ENCODE peak calls at places on chromosomes 11 and 22, in ten cellular contexts. D is A549; V is left lung; X is CD4-positive, alpha-beta T cell; C is colonic mucosa; K is CD8-positive, alpha-beta T cell; A is MM.1S; W is mammary epithelial cell; J is tibial nerve; Y is left ventricle myocardium inferior. Q is an unnamed sample.

GRCh38 chr11:116605543-116605942 is 167.2 kb downstream of the BUD13 start:
- DNase-seq in X (no peak), C (peak), W (peak), Y (no peak), J (no peak), A (peak), V (no peak), D (peak), K (no peak), Q (no peak)

GRCh38 chr11:1393038-1393710 is 3.4 kb downstream of the BRSK2 start:
- DNase-seq in V (peak), K (no peak), W (no peak), J (no peak), Y (no peak), X (no peak), A (no peak), C (no peak), D (no peak), Q (no peak)

GRCh38 chr11:71366076-71366475 is 82.1 kb downstream of the DHCR7 start:
- DNase-seq in D (no peak), C (no peak), Y (no peak), V (no peak), W (no peak), K (no peak), A (no peak), J (no peak), X (no peak), Q (no peak)

GRCh38 chr11:59707371-59707770 is 6.3 kb downstream of the OR10V1 start:
- DNase-seq in Y (no peak), V (no peak), A (no peak), K (no peak), D (peak), W (no peak), J (no peak), C (no peak), X (no peak), Q (no peak)

GRCh38 chr11:34158661-34159060 is 53.2 kb downstream of the NAT10 start:
- DNase-seq in V (peak), X (no peak), Y (no peak), A (no peak), C (no peak), K (no peak), D (no peak), W (no peak), J (no peak), Q (no peak)

GRCh38 chr22:29587938-29588699 is 7.2 kb upstream of the NIPSNAP1 start:
- DNase-seq in K (no peak), W (peak), X (no peak), C (no peak), A (no peak), D (peak), J (no peak), V (no peak), Y (no peak), Q (no peak)

GRCh38 chr22:35835267-35835997 is 117.8 kb downstream of the APOL5 start:
- DNase-seq in C (no peak), V (no peak), W (peak), J (no peak), D (no peak), X (no peak), Y (no peak), A (no peak), K (no peak), Q (no peak)

GRCh38 chr11:70725272-70725671 is 326.9 kb downstream of the CTTN start:
- DNase-seq in J (no peak), K (no peak), W (no peak), Y (no peak), A (no peak), V (no peak), C (no peak), D (no peak), X (no peak), Q (no peak)

GRCh38 chr11:44403587-44404322 is 93.8 kb upstream of the ALX4 start:
- DNase-seq in J (no peak), W (no peak), V (no peak), A (no peak), K (no peak), Y (no peak), C (no peak), X (no peak), D (no peak), Q (no peak)

GRCh38 chr11:36619502-36619901 is 21.5 kb upstream of the RAG2 start:
- DNase-seq in K (no peak), V (no peak), Y (no peak), D (no peak), J (no peak), X (no peak), A (no peak), C (no peak), W (no peak), Q (no peak)

DNA sequence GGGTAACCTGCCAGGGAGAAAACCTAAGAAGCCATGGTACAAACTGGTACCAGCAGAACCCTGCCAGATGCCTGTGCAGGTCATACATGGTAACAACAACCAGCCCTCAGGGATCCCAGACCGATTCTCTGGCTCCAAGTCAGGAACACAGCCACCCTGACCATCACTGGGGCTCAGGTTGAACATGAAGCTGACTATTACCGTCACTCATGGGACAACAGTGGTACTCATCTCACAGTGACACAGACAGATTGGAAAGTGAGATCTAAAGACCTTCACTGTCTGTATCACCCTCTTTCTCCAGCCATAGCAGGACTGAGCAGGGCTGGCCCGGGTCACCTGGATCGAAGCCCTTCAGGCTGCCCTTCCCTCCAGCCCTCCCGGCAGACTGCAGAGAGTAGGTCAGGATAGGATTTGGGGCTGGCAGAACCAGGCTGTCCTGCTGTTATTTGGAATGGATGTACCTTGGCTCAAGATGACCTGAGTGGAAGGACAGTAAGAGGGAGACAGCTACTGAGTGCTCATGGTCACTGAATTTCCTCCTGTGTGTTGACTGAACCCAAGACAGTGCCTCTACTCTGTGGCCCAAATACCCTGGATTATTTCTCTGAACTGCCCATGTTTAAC is 94.7 kb downstream of the GGTLC2 start:
- DNase-seq in V (no peak), D (no peak), C (no peak), A (no peak), Y (no peak), W (no peak), J (no peak), X (no peak), K (no peak), Q (no peak)
- H3K27ac ChIP-seq in V (no peak), D (no peak), C (no peak), A (no peak), Y (no peak), W (no peak), J (no peak), X (no peak), K (no peak), Q (no peak)

GRCh38 chr11:73189315-73189714 is 28.8 kb upstream of the P2RY2 start:
- DNase-seq in V (peak), D (no peak), A (no peak), J (no peak), C (no peak), W (no peak), X (no peak), Y (no peak), K (no peak), Q (no peak)

GRCh38 chr11:73186886-73187285 is 31.2 kb upstream of the P2RY2 start:
- DNase-seq in W (no peak), A (no peak), D (no peak), V (no peak), K (no peak), J (no peak), X (no peak), C (no peak), Y (no peak), Q (no peak)

GRCh38 chr11:73186294-73186850 is 31.7 kb upstream of the P2RY2 start:
- DNase-seq in X (no peak), K (no peak), C (no peak), D (peak), J (no peak), A (no peak), W (peak), Y (no peak), V (no peak), Q (no peak)

GRCh38 chr11:73188301-73188700 is 29.8 kb upstream of the P2RY2 start:
- DNase-seq in W (no peak), Y (peak), K (no peak), X (no peak), A (no peak), V (no peak), D (no peak), J (no peak), C (no peak), Q (no peak)

GRCh38 chr11:73187854-73188253 is 30.2 kb upstream of the P2RY2 start:
- DNase-seq in K (no peak), C (no peak), Y (no peak), W (peak), V (no peak), A (no peak), D (no peak), J (no peak), X (no peak), Q (no peak)
- H3K27ac ChIP-seq in K (no peak), C (no peak), Y (peak), W (no peak), V (no peak), A (no peak), D (peak), J (no peak), X (no peak), Q (no peak)

GRCh38 chr22:23219787-23220484 is 39.6 kb downstream of the BCR start:
- DNase-seq in K (peak), A (no peak), D (no peak), J (no peak), C (peak), Y (no peak), V (peak), W (peak), X (peak), Q (no peak)
- H3K27ac ChIP-seq in K (peak), A (peak), D (no peak), J (no peak), C (peak), Y (peak), V (peak), W (no peak), X (peak), Q (no peak)

GRCh38 chr11:8807544-8808225 is 103.3 kb upstream of the AKIP1 start:
- DNase-seq in D (no peak), J (no peak), V (no peak), W (peak), Y (peak), C (peak), X (no peak), A (no peak), K (no peak), Q (no peak)
- H3K27ac ChIP-seq in D (no peak), J (peak), V (peak), W (peak), Y (peak), C (peak), X (no peak), A (no peak), K (no peak), Q (no peak)

DNA sequence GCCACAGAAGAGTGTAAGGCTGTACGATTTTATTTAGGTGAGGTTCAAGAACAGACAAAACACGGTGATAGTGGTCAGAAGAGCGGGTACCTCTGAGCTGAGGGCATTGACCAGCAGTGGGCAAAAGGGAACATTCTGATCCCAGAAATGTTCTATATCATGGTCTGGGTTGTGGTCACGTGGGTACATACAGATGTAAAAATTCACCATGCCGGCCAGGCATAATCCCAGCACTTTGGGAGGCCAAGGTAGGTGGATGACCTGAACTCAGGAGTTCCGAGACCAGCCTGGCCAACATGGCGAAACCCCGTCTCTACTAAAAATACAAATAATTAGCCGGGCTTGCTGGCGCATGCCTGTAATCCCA is 31.1 kb upstream of the GCAT start:
- DNase-seq in Y (no peak), W (no peak), X (no peak), C (no peak), D (no peak), A (no peak), J (no peak), V (no peak), K (no peak), Q (no peak)
- H3K27ac ChIP-seq in Y (peak), W (peak), X (no peak), C (peak), D (no peak), A (no peak), J (peak), V (no peak), K (no peak), Q (no peak)

Q was measured in substantia nigra.